ENCODE peak calls at places on chromosomes 16 and 17, in four cellular contexts. One of them, this sample, is unnamed.

GRCh38 chr17:80217703-80218362 is 2.3 kb downstream of the SGSH start:
- DNase-seq in posterior cingulate gyrus: no peak
- DNase-seq in activated gamma-delta T cell treated with Interleukin-2 at 50 U/mL for 16 hours: no peak
- DNase-seq in fibroblast of mammary gland: no peak
- DNase-seq in this sample: no peak

GRCh38 chr17:7843536-7844291 is 9.7 kb downstream of the KDM6B start:
- DNase-seq in posterior cingulate gyrus: peak; percentile 94
- DNase-seq in fibroblast of mammary gland: peak; percentile 83
- DNase-seq in activated gamma-delta T cell treated with Interleukin-2 at 50 U/mL for 16 hours: peak; percentile 86
- DNase-seq in this sample: peak; percentile 62

GRCh38 chr16:85200471-85201278 is 88.4 kb upstream of the CIBAR2 start:
- DNase-seq in activated gamma-delta T cell treated with Interleukin-2 at 50 U/mL for 16 hours: no peak
- DNase-seq in fibroblast of mammary gland: no peak
- DNase-seq in posterior cingulate gyrus: no peak
- DNase-seq in this sample: no peak

GRCh38 chr17:13593757-13594156 is 8.0 kb downstream of the HS3ST3A1 start:
- DNase-seq in posterior cingulate gyrus: no peak
- DNase-seq in fibroblast of mammary gland: peak; percentile 80
- DNase-seq in activated gamma-delta T cell treated with Interleukin-2 at 50 U/mL for 16 hours: no peak
- DNase-seq in this sample: no peak

GRCh38 chr16:24054649-24055560 is 201.2 kb upstream of the CACNG3 start:
- DNase-seq in posterior cingulate gyrus: peak; percentile 71
- DNase-seq in activated gamma-delta T cell treated with Interleukin-2 at 50 U/mL for 16 hours: no peak
- DNase-seq in fibroblast of mammary gland: no peak
- DNase-seq in this sample: no peak

GRCh38 chr17:4502466-4503154 is 3.9 kb downstream of the SPNS2 start:
- DNase-seq in activated gamma-delta T cell treated with Interleukin-2 at 50 U/mL for 16 hours: no peak
- DNase-seq in fibroblast of mammary gland: no peak
- DNase-seq in posterior cingulate gyrus: no peak
- DNase-seq in this sample: no peak

GRCh38 chr16:87721622-87722565 is 43.9 kb downstream of the KLHDC4 start:
- DNase-seq in fibroblast of mammary gland: no peak
- DNase-seq in activated gamma-delta T cell treated with Interleukin-2 at 50 U/mL for 16 hours: no peak
- DNase-seq in posterior cingulate gyrus: no peak
- DNase-seq in this sample: no peak

GRCh38 chr16:49932943-49933342 is 77.0 kb upstream of the ZNF423 start:
- DNase-seq in fibroblast of mammary gland: peak; percentile 30
- DNase-seq in posterior cingulate gyrus: no peak
- DNase-seq in activated gamma-delta T cell treated with Interleukin-2 at 50 U/mL for 16 hours: no peak
- DNase-seq in this sample: no peak

GRCh38 chr16:11672206-11673090 is 4.2 kb downstream of the SNN start:
- DNase-seq in fibroblast of mammary gland: no peak
- DNase-seq in posterior cingulate gyrus: peak; percentile 74
- DNase-seq in activated gamma-delta T cell treated with Interleukin-2 at 50 U/mL for 16 hours: peak; percentile 43
- DNase-seq in this sample: no peak

GRCh38 chr16:86591270-86591669 is 12.9 kb downstream of the FOXL1 start:
- DNase-seq in activated gamma-delta T cell treated with Interleukin-2 at 50 U/mL for 16 hours: no peak
- DNase-seq in fibroblast of mammary gland: no peak
- DNase-seq in posterior cingulate gyrus: no peak
- DNase-seq in this sample: no peak

GRCh38 chr17:4558311-4558972 is 1.9 kb downstream of the GGT6 start:
- DNase-seq in fibroblast of mammary gland: no peak
- DNase-seq in activated gamma-delta T cell treated with Interleukin-2 at 50 U/mL for 16 hours: no peak
- DNase-seq in posterior cingulate gyrus: peak; percentile 77
- DNase-seq in this sample: no peak

GRCh38 chr16:77206533-77206932 is 7.3 kb downstream of the SYCE1L start:
- DNase-seq in activated gamma-delta T cell treated with Interleukin-2 at 50 U/mL for 16 hours: no peak
- DNase-seq in posterior cingulate gyrus: no peak
- DNase-seq in fibroblast of mammary gland: no peak
- DNase-seq in this sample: no peak

GRCh38 chr17:7885357-7886226 is 3.0 kb upstream of the CHD3 start:
- DNase-seq in activated gamma-delta T cell treated with Interleukin-2 at 50 U/mL for 16 hours: peak; percentile 34
- DNase-seq in fibroblast of mammary gland: no peak
- DNase-seq in posterior cingulate gyrus: peak; percentile 88
- DNase-seq in this sample: no peak

GRCh38 chr17:74742153-74742515 is 5.1 kb downstream of the RAB37 start:
- DNase-seq in fibroblast of mammary gland: no peak
- DNase-seq in posterior cingulate gyrus: no peak
- DNase-seq in activated gamma-delta T cell treated with Interleukin-2 at 50 U/mL for 16 hours: peak; percentile 79
- DNase-seq in this sample: no peak

GRCh38 chr17:44556854-44557606 is at the start of gene FZD2:
- DNase-seq in posterior cingulate gyrus: peak; percentile 89
- DNase-seq in activated gamma-delta T cell treated with Interleukin-2 at 50 U/mL for 16 hours: peak; percentile 53
- DNase-seq in fibroblast of mammary gland: peak; percentile 96
- DNase-seq in this sample: no peak